ENCODE peak calls at places on chromosomes 3 and 15, in eight cellular contexts. One of them, this sample, is unnamed.

GRCh38 chr15:60396100-60396499 is 1.7 kb downstream of the ANXA2 start:
- DNase-seq in GM12864: no peak
- DNase-seq in activated T-helper 1 cell treated with Interleukin-2 at 50 U/mL for 16 hours: no peak
- DNase-seq in GM20000: no peak
- DNase-seq in B cell: no peak
- DNase-seq in left cardiac atrium: no peak
- DNase-seq in stimulated activated naive B cell treated with anti-CD40 and anti-IgM and Interleukin-4, amounts not matched to agents 10 μg/mL and 1 μg/mL and 100 μg/mL, for 72 hours: no peak
- DNase-seq in stimulated activated CD8-positive, alpha-beta memory T cell treated with anti-CD3 and anti-CD28 coated beads, Interleukin-7, amount 100 ng/mL, for 1 hour: no peak
- DNase-seq in this sample: no peak

GRCh38 chr3:4825572-4826236 is 153.5 kb upstream of the BHLHE40 start:
- DNase-seq in GM12864: no peak
- DNase-seq in activated T-helper 1 cell treated with Interleukin-2 at 50 U/mL for 16 hours: no peak
- DNase-seq in GM20000: no peak
- DNase-seq in B cell: no peak
- DNase-seq in left cardiac atrium: peak
- DNase-seq in stimulated activated naive B cell treated with anti-CD40 and anti-IgM and Interleukin-4, amounts not matched to agents 10 μg/mL and 1 μg/mL and 100 μg/mL, for 72 hours: peak
- DNase-seq in stimulated activated CD8-positive, alpha-beta memory T cell treated with anti-CD3 and anti-CD28 coated beads, Interleukin-7, amount 100 ng/mL, for 1 hour: no peak
- DNase-seq in this sample: no peak

GRCh38 chr15:29613951-29614382 is 208.3 kb downstream of the TJP1 start:
- DNase-seq in GM12864: no peak
- DNase-seq in activated T-helper 1 cell treated with Interleukin-2 at 50 U/mL for 16 hours: no peak
- DNase-seq in GM20000: no peak
- DNase-seq in B cell: no peak
- DNase-seq in left cardiac atrium: no peak
- DNase-seq in stimulated activated naive B cell treated with anti-CD40 and anti-IgM and Interleukin-4, amounts not matched to agents 10 μg/mL and 1 μg/mL and 100 μg/mL, for 72 hours: no peak
- DNase-seq in stimulated activated CD8-positive, alpha-beta memory T cell treated with anti-CD3 and anti-CD28 coated beads, Interleukin-7, amount 100 ng/mL, for 1 hour: no peak
- DNase-seq in this sample: peak

GRCh38 chr3:179323197-179323901 is 518 bp downstream of the ZNF639 start:
- DNase-seq in GM12864: no peak
- DNase-seq in activated T-helper 1 cell treated with Interleukin-2 at 50 U/mL for 16 hours: peak
- DNase-seq in GM20000: peak
- DNase-seq in B cell: peak
- DNase-seq in left cardiac atrium: peak
- DNase-seq in stimulated activated naive B cell treated with anti-CD40 and anti-IgM and Interleukin-4, amounts not matched to agents 10 μg/mL and 1 μg/mL and 100 μg/mL, for 72 hours: peak
- DNase-seq in stimulated activated CD8-positive, alpha-beta memory T cell treated with anti-CD3 and anti-CD28 coated beads, Interleukin-7, amount 100 ng/mL, for 1 hour: no peak
- DNase-seq in this sample: peak

GRCh38 chr3:123499316-123499715 is 50.4 kb upstream of the ADCY5 start:
- DNase-seq in GM12864: no peak
- DNase-seq in activated T-helper 1 cell treated with Interleukin-2 at 50 U/mL for 16 hours: no peak
- DNase-seq in GM20000: no peak
- DNase-seq in B cell: no peak
- DNase-seq in left cardiac atrium: no peak
- DNase-seq in stimulated activated naive B cell treated with anti-CD40 and anti-IgM and Interleukin-4, amounts not matched to agents 10 μg/mL and 1 μg/mL and 100 μg/mL, for 72 hours: no peak
- DNase-seq in stimulated activated CD8-positive, alpha-beta memory T cell treated with anti-CD3 and anti-CD28 coated beads, Interleukin-7, amount 100 ng/mL, for 1 hour: no peak
- DNase-seq in this sample: no peak

GRCh38 chr3:151468284-151468917 is 7.5 kb upstream of the IGSF10 start:
- DNase-seq in GM12864: peak
- DNase-seq in activated T-helper 1 cell treated with Interleukin-2 at 50 U/mL for 16 hours: no peak
- DNase-seq in GM20000: peak
- DNase-seq in B cell: peak
- DNase-seq in left cardiac atrium: no peak
- DNase-seq in stimulated activated naive B cell treated with anti-CD40 and anti-IgM and Interleukin-4, amounts not matched to agents 10 μg/mL and 1 μg/mL and 100 μg/mL, for 72 hours: peak
- DNase-seq in stimulated activated CD8-positive, alpha-beta memory T cell treated with anti-CD3 and anti-CD28 coated beads, Interleukin-7, amount 100 ng/mL, for 1 hour: no peak
- DNase-seq in this sample: peak

GRCh38 chr15:50685976-50686467 is 575 bp downstream of the TRPM7 start:
- DNase-seq in GM12864: peak
- DNase-seq in activated T-helper 1 cell treated with Interleukin-2 at 50 U/mL for 16 hours: peak
- DNase-seq in GM20000: peak
- DNase-seq in B cell: peak
- DNase-seq in left cardiac atrium: peak
- DNase-seq in stimulated activated naive B cell treated with anti-CD40 and anti-IgM and Interleukin-4, amounts not matched to agents 10 μg/mL and 1 μg/mL and 100 μg/mL, for 72 hours: peak
- DNase-seq in stimulated activated CD8-positive, alpha-beta memory T cell treated with anti-CD3 and anti-CD28 coated beads, Interleukin-7, amount 100 ng/mL, for 1 hour: peak
- DNase-seq in this sample: peak

GRCh38 chr3:122299872-122300460 is 25.1 kb upstream of the CSTA start:
- DNase-seq in GM12864: no peak
- DNase-seq in activated T-helper 1 cell treated with Interleukin-2 at 50 U/mL for 16 hours: no peak
- DNase-seq in GM20000: no peak
- DNase-seq in B cell: no peak
- DNase-seq in left cardiac atrium: no peak
- DNase-seq in stimulated activated naive B cell treated with anti-CD40 and anti-IgM and Interleukin-4, amounts not matched to agents 10 μg/mL and 1 μg/mL and 100 μg/mL, for 72 hours: no peak
- DNase-seq in stimulated activated CD8-positive, alpha-beta memory T cell treated with anti-CD3 and anti-CD28 coated beads, Interleukin-7, amount 100 ng/mL, for 1 hour: no peak
- DNase-seq in this sample: peak

GRCh38 chr15:72585659-72586058 is 68.8 kb upstream of the GOLGA6B start:
- DNase-seq in GM12864: no peak
- DNase-seq in activated T-helper 1 cell treated with Interleukin-2 at 50 U/mL for 16 hours: no peak
- DNase-seq in GM20000: no peak
- DNase-seq in B cell: no peak
- DNase-seq in left cardiac atrium: no peak
- DNase-seq in stimulated activated naive B cell treated with anti-CD40 and anti-IgM and Interleukin-4, amounts not matched to agents 10 μg/mL and 1 μg/mL and 100 μg/mL, for 72 hours: no peak
- DNase-seq in stimulated activated CD8-positive, alpha-beta memory T cell treated with anti-CD3 and anti-CD28 coated beads, Interleukin-7, amount 100 ng/mL, for 1 hour: no peak
- DNase-seq in this sample: no peak

GRCh38 chr15:101162701-101163483 is 89.0 kb downstream of the CHSY1 start:
- DNase-seq in GM12864: no peak
- DNase-seq in activated T-helper 1 cell treated with Interleukin-2 at 50 U/mL for 16 hours: no peak
- DNase-seq in GM20000: no peak
- DNase-seq in B cell: no peak
- DNase-seq in left cardiac atrium: peak
- DNase-seq in stimulated activated naive B cell treated with anti-CD40 and anti-IgM and Interleukin-4, amounts not matched to agents 10 μg/mL and 1 μg/mL and 100 μg/mL, for 72 hours: no peak
- DNase-seq in stimulated activated CD8-positive, alpha-beta memory T cell treated with anti-CD3 and anti-CD28 coated beads, Interleukin-7, amount 100 ng/mL, for 1 hour: no peak
- DNase-seq in this sample: no peak

GRCh38 chr15:65981837-65982696 is 112.8 kb downstream of the RAB11A start:
- DNase-seq in GM12864: no peak
- DNase-seq in activated T-helper 1 cell treated with Interleukin-2 at 50 U/mL for 16 hours: peak
- DNase-seq in GM20000: peak
- DNase-seq in B cell: peak
- DNase-seq in left cardiac atrium: peak
- DNase-seq in stimulated activated naive B cell treated with anti-CD40 and anti-IgM and Interleukin-4, amounts not matched to agents 10 μg/mL and 1 μg/mL and 100 μg/mL, for 72 hours: peak
- DNase-seq in stimulated activated CD8-positive, alpha-beta memory T cell treated with anti-CD3 and anti-CD28 coated beads, Interleukin-7, amount 100 ng/mL, for 1 hour: peak
- DNase-seq in this sample: peak

GRCh38 chr3:197446713-197447455 is 108.9 kb downstream of the BDH1 start:
- DNase-seq in GM12864: no peak
- DNase-seq in activated T-helper 1 cell treated with Interleukin-2 at 50 U/mL for 16 hours: no peak
- DNase-seq in GM20000: no peak
- DNase-seq in B cell: no peak
- DNase-seq in left cardiac atrium: no peak
- DNase-seq in stimulated activated naive B cell treated with anti-CD40 and anti-IgM and Interleukin-4, amounts not matched to agents 10 μg/mL and 1 μg/mL and 100 μg/mL, for 72 hours: no peak
- DNase-seq in stimulated activated CD8-positive, alpha-beta memory T cell treated with anti-CD3 and anti-CD28 coated beads, Interleukin-7, amount 100 ng/mL, for 1 hour: no peak
- DNase-seq in this sample: no peak

GRCh38 chr15:26097216-26097615 is 234.1 kb upstream of the ATP10A start:
- DNase-seq in GM12864: no peak
- DNase-seq in activated T-helper 1 cell treated with Interleukin-2 at 50 U/mL for 16 hours: no peak
- DNase-seq in GM20000: no peak
- DNase-seq in B cell: no peak
- DNase-seq in left cardiac atrium: no peak
- DNase-seq in stimulated activated naive B cell treated with anti-CD40 and anti-IgM and Interleukin-4, amounts not matched to agents 10 μg/mL and 1 μg/mL and 100 μg/mL, for 72 hours: no peak
- DNase-seq in stimulated activated CD8-positive, alpha-beta memory T cell treated with anti-CD3 and anti-CD28 coated beads, Interleukin-7, amount 100 ng/mL, for 1 hour: no peak
- DNase-seq in this sample: no peak

GRCh38 chr15:61404567-61404966 is 175.5 kb upstream of the RORA start:
- DNase-seq in GM12864: no peak
- DNase-seq in activated T-helper 1 cell treated with Interleukin-2 at 50 U/mL for 16 hours: no peak
- DNase-seq in GM20000: no peak
- DNase-seq in B cell: no peak
- DNase-seq in left cardiac atrium: no peak
- DNase-seq in stimulated activated naive B cell treated with anti-CD40 and anti-IgM and Interleukin-4, amounts not matched to agents 10 μg/mL and 1 μg/mL and 100 μg/mL, for 72 hours: no peak
- DNase-seq in stimulated activated CD8-positive, alpha-beta memory T cell treated with anti-CD3 and anti-CD28 coated beads, Interleukin-7, amount 100 ng/mL, for 1 hour: no peak
- DNase-seq in this sample: no peak

GRCh38 chr15:25860885-25861866 is 2.0 kb downstream of the ATP10A start:
- DNase-seq in GM12864: no peak
- DNase-seq in activated T-helper 1 cell treated with Interleukin-2 at 50 U/mL for 16 hours: peak
- DNase-seq in GM20000: no peak
- DNase-seq in B cell: no peak
- DNase-seq in left cardiac atrium: no peak
- DNase-seq in stimulated activated naive B cell treated with anti-CD40 and anti-IgM and Interleukin-4, amounts not matched to agents 10 μg/mL and 1 μg/mL and 100 μg/mL, for 72 hours: no peak
- DNase-seq in stimulated activated CD8-positive, alpha-beta memory T cell treated with anti-CD3 and anti-CD28 coated beads, Interleukin-7, amount 100 ng/mL, for 1 hour: no peak
- DNase-seq in this sample: no peak

GRCh38 chr3:144380832-144381231 is 409.2 kb downstream of the DIPK2A start:
- DNase-seq in GM12864: no peak
- DNase-seq in activated T-helper 1 cell treated with Interleukin-2 at 50 U/mL for 16 hours: no peak
- DNase-seq in GM20000: no peak
- DNase-seq in B cell: no peak
- DNase-seq in left cardiac atrium: no peak
- DNase-seq in stimulated activated naive B cell treated with anti-CD40 and anti-IgM and Interleukin-4, amounts not matched to agents 10 μg/mL and 1 μg/mL and 100 μg/mL, for 72 hours: no peak
- DNase-seq in stimulated activated CD8-positive, alpha-beta memory T cell treated with anti-CD3 and anti-CD28 coated beads, Interleukin-7, amount 100 ng/mL, for 1 hour: no peak
- DNase-seq in this sample: no peak

GRCh38 chr15:64845826-64846225 is 4.1 kb downstream of the PLEKHO2 start:
- DNase-seq in GM12864: no peak
- DNase-seq in activated T-helper 1 cell treated with Interleukin-2 at 50 U/mL for 16 hours: no peak
- DNase-seq in GM20000: no peak
- DNase-seq in B cell: no peak
- DNase-seq in left cardiac atrium: no peak
- DNase-seq in stimulated activated naive B cell treated with anti-CD40 and anti-IgM and Interleukin-4, amounts not matched to agents 10 μg/mL and 1 μg/mL and 100 μg/mL, for 72 hours: no peak
- DNase-seq in stimulated activated CD8-positive, alpha-beta memory T cell treated with anti-CD3 and anti-CD28 coated beads, Interleukin-7, amount 100 ng/mL, for 1 hour: no peak
- DNase-seq in this sample: no peak

GRCh38 chr3:21509706-21510105 is 241.3 kb downstream of the ZNF385D start:
- DNase-seq in GM12864: no peak
- DNase-seq in activated T-helper 1 cell treated with Interleukin-2 at 50 U/mL for 16 hours: no peak
- DNase-seq in GM20000: no peak
- DNase-seq in B cell: no peak
- DNase-seq in left cardiac atrium: no peak
- DNase-seq in stimulated activated naive B cell treated with anti-CD40 and anti-IgM and Interleukin-4, amounts not matched to agents 10 μg/mL and 1 μg/mL and 100 μg/mL, for 72 hours: no peak
- DNase-seq in stimulated activated CD8-positive, alpha-beta memory T cell treated with anti-CD3 and anti-CD28 coated beads, Interleukin-7, amount 100 ng/mL, for 1 hour: no peak
- DNase-seq in this sample: no peak

GRCh38 chr3:10357592-10358308 is 36.8 kb upstream of the SEC13 start:
- DNase-seq in GM12864: no peak
- DNase-seq in activated T-helper 1 cell treated with Interleukin-2 at 50 U/mL for 16 hours: no peak
- DNase-seq in GM20000: no peak
- DNase-seq in B cell: peak
- DNase-seq in left cardiac atrium: peak
- DNase-seq in stimulated activated naive B cell treated with anti-CD40 and anti-IgM and Interleukin-4, amounts not matched to agents 10 μg/mL and 1 μg/mL and 100 μg/mL, for 72 hours: peak
- DNase-seq in stimulated activated CD8-positive, alpha-beta memory T cell treated with anti-CD3 and anti-CD28 coated beads, Interleukin-7, amount 100 ng/mL, for 1 hour: no peak
- DNase-seq in this sample: no peak

GRCh38 chr3:104763007-104763406 is 603.7 kb upstream of the ALCAM start:
- DNase-seq in GM12864: no peak
- DNase-seq in activated T-helper 1 cell treated with Interleukin-2 at 50 U/mL for 16 hours: no peak
- DNase-seq in GM20000: no peak
- DNase-seq in B cell: no peak
- DNase-seq in left cardiac atrium: no peak
- DNase-seq in stimulated activated naive B cell treated with anti-CD40 and anti-IgM and Interleukin-4, amounts not matched to agents 10 μg/mL and 1 μg/mL and 100 μg/mL, for 72 hours: no peak
- DNase-seq in stimulated activated CD8-positive, alpha-beta memory T cell treated with anti-CD3 and anti-CD28 coated beads, Interleukin-7, amount 100 ng/mL, for 1 hour: no peak
- DNase-seq in this sample: no peak

GRCh38 chr3:177146646-177147045 is 50.6 kb downstream of the TBL1XR1 start:
- DNase-seq in GM12864: no peak
- DNase-seq in activated T-helper 1 cell treated with Interleukin-2 at 50 U/mL for 16 hours: no peak
- DNase-seq in GM20000: no peak
- DNase-seq in B cell: no peak
- DNase-seq in left cardiac atrium: no peak
- DNase-seq in stimulated activated naive B cell treated with anti-CD40 and anti-IgM and Interleukin-4, amounts not matched to agents 10 μg/mL and 1 μg/mL and 100 μg/mL, for 72 hours: no peak
- DNase-seq in stimulated activated CD8-positive, alpha-beta memory T cell treated with anti-CD3 and anti-CD28 coated beads, Interleukin-7, amount 100 ng/mL, for 1 hour: no peak
- DNase-seq in this sample: no peak

GRCh38 chr3:38566215-38566528 is 70.0 kb downstream of the EXOG start:
- DNase-seq in GM12864: no peak
- DNase-seq in activated T-helper 1 cell treated with Interleukin-2 at 50 U/mL for 16 hours: no peak
- DNase-seq in GM20000: no peak
- DNase-seq in B cell: peak
- DNase-seq in left cardiac atrium: no peak
- DNase-seq in stimulated activated naive B cell treated with anti-CD40 and anti-IgM and Interleukin-4, amounts not matched to agents 10 μg/mL and 1 μg/mL and 100 μg/mL, for 72 hours: no peak
- DNase-seq in stimulated activated CD8-positive, alpha-beta memory T cell treated with anti-CD3 and anti-CD28 coated beads, Interleukin-7, amount 100 ng/mL, for 1 hour: no peak
- DNase-seq in this sample: no peak

GRCh38 chr3:197191897-197192296 is 106.5 kb downstream of the DLG1 start:
- DNase-seq in GM12864: no peak
- DNase-seq in activated T-helper 1 cell treated with Interleukin-2 at 50 U/mL for 16 hours: no peak
- DNase-seq in GM20000: no peak
- DNase-seq in B cell: no peak
- DNase-seq in left cardiac atrium: no peak
- DNase-seq in stimulated activated naive B cell treated with anti-CD40 and anti-IgM and Interleukin-4, amounts not matched to agents 10 μg/mL and 1 μg/mL and 100 μg/mL, for 72 hours: no peak
- DNase-seq in stimulated activated CD8-positive, alpha-beta memory T cell treated with anti-CD3 and anti-CD28 coated beads, Interleukin-7, amount 100 ng/mL, for 1 hour: no peak
- DNase-seq in this sample: no peak

GRCh38 chr3:183958226-183958625 is 59.5 kb downstream of the ABCC5 start:
- DNase-seq in GM12864: no peak
- DNase-seq in activated T-helper 1 cell treated with Interleukin-2 at 50 U/mL for 16 hours: no peak
- DNase-seq in GM20000: no peak
- DNase-seq in B cell: no peak
- DNase-seq in left cardiac atrium: no peak
- DNase-seq in stimulated activated naive B cell treated with anti-CD40 and anti-IgM and Interleukin-4, amounts not matched to agents 10 μg/mL and 1 μg/mL and 100 μg/mL, for 72 hours: no peak
- DNase-seq in stimulated activated CD8-positive, alpha-beta memory T cell treated with anti-CD3 and anti-CD28 coated beads, Interleukin-7, amount 100 ng/mL, for 1 hour: no peak
- DNase-seq in this sample: no peak

GRCh38 chr3:78870484-78870883 is 897.3 kb downstream of the ROBO1 start:
- DNase-seq in GM12864: no peak
- DNase-seq in activated T-helper 1 cell treated with Interleukin-2 at 50 U/mL for 16 hours: no peak
- DNase-seq in GM20000: no peak
- DNase-seq in B cell: no peak
- DNase-seq in left cardiac atrium: no peak
- DNase-seq in stimulated activated naive B cell treated with anti-CD40 and anti-IgM and Interleukin-4, amounts not matched to agents 10 μg/mL and 1 μg/mL and 100 μg/mL, for 72 hours: no peak
- DNase-seq in stimulated activated CD8-positive, alpha-beta memory T cell treated with anti-CD3 and anti-CD28 coated beads, Interleukin-7, amount 100 ng/mL, for 1 hour: no peak
- DNase-seq in this sample: no peak

GRCh38 chr3:31077021-31077601 is 182.7 kb upstream of the GADL1 start:
- DNase-seq in GM12864: no peak
- DNase-seq in activated T-helper 1 cell treated with Interleukin-2 at 50 U/mL for 16 hours: no peak
- DNase-seq in GM20000: peak
- DNase-seq in B cell: no peak
- DNase-seq in left cardiac atrium: no peak
- DNase-seq in stimulated activated naive B cell treated with anti-CD40 and anti-IgM and Interleukin-4, amounts not matched to agents 10 μg/mL and 1 μg/mL and 100 μg/mL, for 72 hours: no peak
- DNase-seq in stimulated activated CD8-positive, alpha-beta memory T cell treated with anti-CD3 and anti-CD28 coated beads, Interleukin-7, amount 100 ng/mL, for 1 hour: no peak
- DNase-seq in this sample: no peak

GRCh38 chr3:124277516-124277890 is 285.6 kb upstream of the ROPN1 start:
- DNase-seq in GM12864: no peak
- DNase-seq in activated T-helper 1 cell treated with Interleukin-2 at 50 U/mL for 16 hours: no peak
- DNase-seq in GM20000: no peak
- DNase-seq in B cell: no peak
- DNase-seq in left cardiac atrium: peak
- DNase-seq in stimulated activated naive B cell treated with anti-CD40 and anti-IgM and Interleukin-4, amounts not matched to agents 10 μg/mL and 1 μg/mL and 100 μg/mL, for 72 hours: no peak
- DNase-seq in stimulated activated CD8-positive, alpha-beta memory T cell treated with anti-CD3 and anti-CD28 coated beads, Interleukin-7, amount 100 ng/mL, for 1 hour: no peak
- DNase-seq in this sample: no peak

GRCh38 chr3:138440137-138440536 is 5.7 kb downstream of the ESYT3 start:
- DNase-seq in GM12864: no peak
- DNase-seq in activated T-helper 1 cell treated with Interleukin-2 at 50 U/mL for 16 hours: no peak
- DNase-seq in GM20000: no peak
- DNase-seq in B cell: no peak
- DNase-seq in left cardiac atrium: no peak
- DNase-seq in stimulated activated naive B cell treated with anti-CD40 and anti-IgM and Interleukin-4, amounts not matched to agents 10 μg/mL and 1 μg/mL and 100 μg/mL, for 72 hours: no peak
- DNase-seq in stimulated activated CD8-positive, alpha-beta memory T cell treated with anti-CD3 and anti-CD28 coated beads, Interleukin-7, amount 100 ng/mL, for 1 hour: no peak
- DNase-seq in this sample: no peak

GRCh38 chr3:15300318-15301078 is 31.9 kb downstream of the SH3BP5 start:
- DNase-seq in GM12864: no peak
- DNase-seq in activated T-helper 1 cell treated with Interleukin-2 at 50 U/mL for 16 hours: no peak
- DNase-seq in GM20000: no peak
- DNase-seq in B cell: no peak
- DNase-seq in left cardiac atrium: no peak
- DNase-seq in stimulated activated naive B cell treated with anti-CD40 and anti-IgM and Interleukin-4, amounts not matched to agents 10 μg/mL and 1 μg/mL and 100 μg/mL, for 72 hours: no peak
- DNase-seq in stimulated activated CD8-positive, alpha-beta memory T cell treated with anti-CD3 and anti-CD28 coated beads, Interleukin-7, amount 100 ng/mL, for 1 hour: no peak
- DNase-seq in this sample: no peak

GRCh38 chr15:75051161-75051560 is 27.8 kb downstream of the PPCDC start:
- DNase-seq in GM12864: no peak
- DNase-seq in activated T-helper 1 cell treated with Interleukin-2 at 50 U/mL for 16 hours: no peak
- DNase-seq in GM20000: no peak
- DNase-seq in B cell: no peak
- DNase-seq in left cardiac atrium: peak
- DNase-seq in stimulated activated naive B cell treated with anti-CD40 and anti-IgM and Interleukin-4, amounts not matched to agents 10 μg/mL and 1 μg/mL and 100 μg/mL, for 72 hours: no peak
- DNase-seq in stimulated activated CD8-positive, alpha-beta memory T cell treated with anti-CD3 and anti-CD28 coated beads, Interleukin-7, amount 100 ng/mL, for 1 hour: no peak
- DNase-seq in this sample: no peak

This sample was measured in neural progenitor cell.